ENCODE peak calls at places on chromosome 15, in eight cellular contexts. D is K562, Q is GM12892, B is right lobe of liver, K is uterus, S is suprapubic skin, C is heart left ventricle, I is ovary. F is an unnamed sample.

GRCh38 chr15:74167891-74168331 is 5.6 kb upstream of the ISLR start:
- DNase-seq in D (no peak), Q (no peak), B (no peak), K (no peak), S (no peak), C (no peak), I (no peak), F (peak)

GRCh38 chr15:45637552-45638033 is 2.8 kb downstream of the SQOR start:
- DNase-seq in D (no peak), Q (peak), B (no peak), K (peak), S (no peak), C (peak), I (peak), F (peak)

GRCh38 chr15:57376695-57377477 is 581 bp downstream of the CGNL1 start:
- DNase-seq in D (no peak), Q (no peak), B (peak), K (peak), S (peak), C (peak), I (peak), F (peak)

GRCh38 chr15:100763764-100764750 is 115.6 kb upstream of the ALDH1A3 start:
- DNase-seq in D (no peak), Q (no peak), B (no peak), K (peak), S (no peak), C (peak), I (peak), F (no peak)

GRCh38 chr15:46080018-46080417 is 445.2 kb downstream of the SQOR start:
- DNase-seq in D (no peak), Q (no peak), B (no peak), K (no peak), S (no peak), C (no peak), I (no peak), F (no peak)

GRCh38 chr15:42723068-42723467 is 13.9 kb downstream of the CDAN1 start:
- DNase-seq in D (no peak), Q (no peak), B (no peak), K (no peak), S (no peak), C (no peak), I (no peak), F (no peak)

GRCh38 chr15:35206060-35206675 is 121.1 kb upstream of the NANOGP8 start:
- DNase-seq in D (peak), Q (no peak), B (no peak), K (no peak), S (no peak), C (no peak), I (no peak), F (no peak)

GRCh38 chr15:64013179-64014043 is 32.9 kb downstream of the DAPK2 start:
- DNase-seq in D (peak), Q (no peak), B (no peak), K (no peak), S (no peak), C (no peak), I (no peak), F (no peak)

GRCh38 chr15:61892140-61892539 is 168.1 kb downstream of the VPS13C start:
- DNase-seq in D (no peak), Q (no peak), B (no peak), K (no peak), S (no peak), C (no peak), I (no peak), F (no peak)

GRCh38 chr15:78811124-78811824 is at the start of gene ADAMTS7:
- DNase-seq in D (peak), Q (peak), B (no peak), K (peak), S (peak), C (peak), I (peak), F (peak)

GRCh38 chr15:90037961-90038633 is 37.0 kb downstream of the ZNF710 start:
- DNase-seq in D (peak), Q (peak), B (peak), K (no peak), S (peak), C (no peak), I (no peak), F (peak)

GRCh38 chr15:63939531-63940130 is 105.9 kb upstream of the HERC1 start:
- DNase-seq in D (no peak), Q (no peak), B (no peak), K (peak), S (no peak), C (peak), I (peak), F (peak)

GRCh38 chr15:89480505-89480904 is 15.9 kb downstream of the RHCG start:
- DNase-seq in D (no peak), Q (no peak), B (peak), K (no peak), S (no peak), C (no peak), I (no peak), F (no peak)

GRCh38 chr15:83955806-83956265 is 279.7 kb upstream of the GOLGA6L4 start:
- DNase-seq in D (no peak), Q (no peak), B (no peak), K (no peak), S (no peak), C (no peak), I (no peak), F (no peak)
- TF ChIP-seq POLR2A in D (no peak), Q (no peak), B (no peak), K (no peak), S (no peak), C (no peak), I (no peak), F (no peak)

DNA sequence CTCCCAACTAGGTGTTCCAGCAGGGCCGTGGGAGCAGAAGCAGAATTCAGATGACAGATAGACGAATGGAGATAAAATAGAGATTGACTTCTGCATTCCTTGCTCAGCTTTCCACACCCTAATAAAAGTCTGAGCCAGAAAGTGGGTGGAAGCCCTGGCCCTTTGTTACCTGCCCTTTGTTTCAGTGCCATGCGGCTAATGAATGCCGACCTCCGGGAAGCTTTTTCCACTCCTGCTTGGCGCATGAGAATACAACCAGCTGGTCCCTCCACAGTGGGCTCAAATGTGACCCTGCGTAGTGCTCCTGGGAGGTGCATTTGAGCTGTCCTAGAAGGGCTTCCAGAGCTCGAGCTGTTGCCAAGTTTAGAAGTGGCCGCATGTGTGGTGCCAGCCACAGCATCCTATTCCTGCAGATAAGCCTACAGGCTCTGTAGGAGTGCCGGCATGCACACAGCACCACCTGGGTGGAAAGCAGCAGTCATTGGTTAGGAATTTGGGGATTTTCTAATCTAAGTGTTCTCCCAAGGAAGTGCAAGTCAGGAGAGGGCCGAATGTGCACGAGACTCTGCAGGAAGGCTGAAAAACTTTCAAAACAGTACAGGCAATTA is 94.6 kb downstream of the SLCO3A1 start:
- DNase-seq in D (no peak), Q (no peak), B (no peak), K (no peak), S (no peak), C (peak), I (no peak), F (no peak)
- TF ChIP-seq POLR2A in D (no peak), Q (no peak), B (no peak), K (no peak), S (no peak), C (no peak), I (no peak), F (no peak)

DNA sequence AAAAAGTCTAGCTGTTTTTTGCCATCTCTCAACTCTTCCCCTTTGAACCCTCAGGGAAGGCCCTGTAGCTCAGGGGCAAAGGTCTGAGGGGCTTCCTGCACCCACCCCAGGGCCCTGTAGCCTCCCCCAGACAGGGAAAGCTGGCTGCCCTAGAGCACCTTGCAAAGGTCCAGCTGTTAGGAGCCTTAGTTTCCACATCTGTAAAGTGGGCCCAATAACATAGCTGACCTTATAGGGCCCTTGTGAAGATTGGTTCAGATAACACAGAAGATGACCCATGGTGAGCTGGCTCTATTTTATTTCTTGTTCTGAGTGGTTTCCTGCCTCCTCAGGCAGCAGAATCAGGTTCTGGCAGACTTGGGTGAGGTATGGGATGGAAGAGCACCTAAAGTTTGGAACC is 55.2 kb upstream of the SMAD6 start:
- DNase-seq in D (no peak), Q (no peak), B (no peak), K (no peak), S (no peak), C (no peak), I (no peak), F (no peak)
- TF ChIP-seq POLR2A in D (no peak), Q (no peak), B (no peak), K (no peak), S (no peak), C (no peak), I (no peak), F (no peak)

DNA sequence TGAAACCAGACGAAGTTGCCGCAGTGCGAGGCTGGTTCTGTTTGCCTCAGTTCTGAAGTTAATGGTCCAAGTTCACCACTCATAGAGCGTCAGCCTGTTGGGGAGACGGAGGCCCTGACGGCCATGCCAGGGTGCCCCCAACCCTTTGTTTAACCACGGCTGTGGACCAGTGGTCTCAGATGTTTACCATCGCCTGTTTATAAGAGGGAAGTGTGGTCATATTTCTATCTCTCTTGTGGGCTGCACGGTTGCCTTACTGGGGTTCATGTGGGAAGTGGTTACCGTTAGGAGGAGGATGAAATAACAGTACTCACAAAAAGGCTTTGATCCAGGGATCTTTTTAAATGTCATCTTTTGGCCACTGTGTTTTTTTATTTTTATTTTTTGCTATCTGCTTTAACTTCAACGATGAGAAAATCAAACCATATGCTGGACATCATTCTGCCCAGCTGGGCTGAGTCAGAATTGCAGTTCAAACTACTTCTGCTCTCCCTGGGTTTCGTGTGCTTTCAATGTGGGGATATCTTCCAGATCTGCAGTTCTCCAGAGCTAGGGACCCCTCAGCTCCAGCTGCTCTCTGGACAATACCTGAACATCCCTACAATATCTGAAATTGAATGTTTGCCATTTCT is 17.8 kb downstream of the SMAD3 start:
- DNase-seq in D (no peak), Q (no peak), B (no peak), K (no peak), S (no peak), C (no peak), I (no peak), F (no peak)
- TF ChIP-seq POLR2A in D (no peak), Q (no peak), B (no peak), K (no peak), S (no peak), C (no peak), I (no peak), F (no peak)

F was measured in sigmoid colon.